ENCODE peak calls at places on chromosomes 5 and 9, in nine cellular contexts. S is activated CD4-positive, alpha-beta T cell treated with anti-CD3 and anti-CD28 coated beads, Interleukin-2, amount 50 U/mL, for 24 hours; B is RPMI7951; J is ecto neural progenitor cell; X is central memory CD4-positive, alpha-beta T cell; V is fibroblast of the aortic adventitia; O is stimulated activated CD8-positive, alpha-beta memory T cell treated with anti-CD3 and anti-CD28 coated beads, Interleukin-2, amount 100 ng/mL, for 1 hour; Z is cardiac fibroblast; I is M059J. W is an unnamed sample.
A peak's percentile ranks its signal among the peaks of the same experiment; 100 is the strongest.

GRCh38 chr9:122567901-122568300 is 15.0 kb downstream of the OR1N2 start:
- DNase-seq in S (no peak), B (no peak), J (no peak), X (no peak), V (no peak), O (no peak), Z (no peak), I (no peak), W (no peak)

GRCh38 chr9:4138781-4139180 is 161.1 kb downstream of the GLIS3 start:
- DNase-seq in S (no peak), B (no peak), J (no peak), X (no peak), V (peak; percentile 41), O (no peak), Z (no peak), I (no peak), W (peak; percentile 47)

GRCh38 chr5:99032234-99033013 is 103.6 kb upstream of the CHD1 start:
- DNase-seq in S (peak; percentile 17), B (peak; percentile 73), J (peak; percentile 55), X (no peak), V (peak; percentile 89), O (no peak), Z (peak; percentile 90), I (peak; percentile 79), W (peak; percentile 90)

GRCh38 chr5:78727786-78728761 is 79.5 kb upstream of the LHFPL2 start:
- DNase-seq in S (no peak), B (no peak), J (no peak), X (no peak), V (no peak), O (no peak), Z (no peak), I (no peak), W (no peak)

GRCh38 chr5:76590027-76590426 is 33.2 kb downstream of the F2RL2 start:
- DNase-seq in S (no peak), B (no peak), J (no peak), X (no peak), V (no peak), O (no peak), Z (no peak), I (no peak), W (no peak)

GRCh38 chr9:97307500-97308163 is at the start of gene CCDC180:
- DNase-seq in S (no peak), B (peak; percentile 28), J (no peak), X (no peak), V (peak; percentile 16), O (no peak), Z (peak; percentile 43), I (peak; percentile 57), W (peak; percentile 58)

GRCh38 chr9:107732781-107733529 is 243.4 kb upstream of the KLF4 start:
- DNase-seq in S (no peak), B (peak; percentile 91), J (no peak), X (no peak), V (peak; percentile 94), O (no peak), Z (peak; percentile 77), I (peak; percentile 92), W (peak; percentile 81)

GRCh38 chr9:126612813-126613641 is 701 bp upstream of the LMX1B start:
- DNase-seq in S (no peak), B (no peak), J (peak; percentile 84), X (no peak), V (no peak), O (no peak), Z (no peak), I (no peak), W (no peak)

GRCh38 chr5:154485850-154486426 is 7.9 kb upstream of the HAND1 start:
- DNase-seq in S (no peak), B (no peak), J (no peak), X (no peak), V (no peak), O (no peak), Z (no peak), I (no peak), W (no peak)

GRCh38 chr9:129141066-129142041 is 30.1 kb downstream of the PTPA start:
- DNase-seq in S (no peak), B (peak; percentile 79), J (no peak), X (no peak), V (peak; percentile 93), O (peak; percentile 26), Z (peak; percentile 96), I (peak; percentile 96), W (peak; percentile 97)

GRCh38 chr9:137454506-137455360 is 4.4 kb downstream of the NSMF start:
- DNase-seq in S (no peak), B (no peak), J (no peak), X (no peak), V (peak; percentile 30), O (no peak), Z (no peak), I (no peak), W (no peak)

GRCh38 chr9:105877719-105878118 is 183.4 kb downstream of the TMEM38B start:
- DNase-seq in S (no peak), B (no peak), J (no peak), X (no peak), V (no peak), O (no peak), Z (no peak), I (no peak), W (no peak)

GRCh38 chr5:145101246-145101645 is 733.9 kb downstream of the PRELID2 start:
- DNase-seq in S (no peak), B (no peak), J (no peak), X (no peak), V (no peak), O (no peak), Z (peak; percentile 4), I (no peak), W (no peak)

GRCh38 chr5:82164109-82164956 is 113.8 kb downstream of the RPS23 start:
- DNase-seq in S (no peak), B (peak; percentile 74), J (no peak), X (no peak), V (peak; percentile 85), O (no peak), Z (peak; percentile 93), I (peak; percentile 82), W (peak; percentile 79)

GRCh38 chr9:36332006-36332405 is 68.1 kb downstream of the RNF38 start:
- DNase-seq in S (no peak), B (no peak), J (no peak), X (no peak), V (peak; percentile 14), O (no peak), Z (peak; percentile 46), I (peak; percentile 65), W (no peak)

GRCh38 chr5:149005077-149005892 is 57.6 kb downstream of the SH3TC2 start:
- DNase-seq in S (no peak), B (peak; percentile 89), J (no peak), X (no peak), V (peak; percentile 79), O (no peak), Z (peak; percentile 77), I (peak; percentile 72), W (peak; percentile 85)

GRCh38 chr5:34986965-34987364 is 57.6 kb downstream of the DNAJC21 start:
- DNase-seq in S (no peak), B (no peak), J (no peak), X (no peak), V (no peak), O (no peak), Z (no peak), I (no peak), W (no peak)

GRCh38 chr9:79766091-79766490 is 194.3 kb downstream of the TLE4 start:
- DNase-seq in S (no peak), B (no peak), J (no peak), X (no peak), V (no peak), O (no peak), Z (no peak), I (no peak), W (no peak)

GRCh38 chr5:148984333-148984732 is 78.5 kb downstream of the SH3TC2 start:
- DNase-seq in S (no peak), B (peak; percentile 81), J (no peak), X (no peak), V (peak; percentile 39), O (no peak), Z (peak; percentile 75), I (peak; percentile 93), W (peak; percentile 53)

GRCh38 chr9:35904966-35905781 is 828 bp upstream of the HRCT1 start:
- DNase-seq in S (no peak), B (peak; percentile 61), J (no peak), X (no peak), V (no peak), O (no peak), Z (peak; percentile 77), I (peak; percentile 84), W (no peak)

W was measured in fibroblast of pulmonary artery.